ENCODE peak calls at places on chromosomes 4 and X, in seven cellular contexts. One of them, this sample, is unnamed.

GRCh38 chr4:137981277-137981676 is 260.9 kb downstream of the SLC7A11 start:
- DNase-seq in PC-3: peak; percentile 61
- DNase-seq in hepatocyte: no peak
- DNase-seq in neural progenitor cell: no peak
- DNase-seq in MM.1S: no peak
- DNase-seq in GM23338: no peak
- DNase-seq in HCT116: peak; percentile 31
- DNase-seq in this sample: peak; percentile 65

GRCh38 chr4:173513651-173514050 is 16.4 kb downstream of the HAND2 start:
- DNase-seq in PC-3: no peak
- DNase-seq in hepatocyte: peak; percentile 2
- DNase-seq in neural progenitor cell: no peak
- DNase-seq in MM.1S: no peak
- DNase-seq in GM23338: no peak
- DNase-seq in HCT116: no peak
- DNase-seq in this sample: peak; percentile 70

GRCh38 chrX:40083120-40083978 is 14.4 kb downstream of the BCOR start:
- DNase-seq in PC-3: peak; percentile 40
- DNase-seq in hepatocyte: peak; percentile 68
- DNase-seq in neural progenitor cell: peak; percentile 62
- DNase-seq in MM.1S: no peak
- DNase-seq in GM23338: peak; percentile 62
- DNase-seq in HCT116: no peak
- DNase-seq in this sample: peak; percentile 45

GRCh38 chrX:103236296-103236695 is 18.7 kb downstream of the TCEAL8 start:
- DNase-seq in PC-3: peak; percentile 40
- DNase-seq in hepatocyte: no peak
- DNase-seq in neural progenitor cell: no peak
- DNase-seq in MM.1S: no peak
- DNase-seq in GM23338: no peak
- DNase-seq in HCT116: no peak
- DNase-seq in this sample: no peak

GRCh38 chr4:125313989-125314602 is 659 bp upstream of the FAT4 start:
- DNase-seq in PC-3: no peak
- DNase-seq in hepatocyte: peak; percentile 8
- DNase-seq in neural progenitor cell: peak; percentile 78
- DNase-seq in MM.1S: no peak
- DNase-seq in GM23338: peak; percentile 19
- DNase-seq in HCT116: no peak
- DNase-seq in this sample: peak; percentile 2

GRCh38 chr4:8688041-8688907 is 95.7 kb downstream of the CPZ start:
- DNase-seq in PC-3: peak; percentile 8
- DNase-seq in hepatocyte: peak; percentile 65
- DNase-seq in neural progenitor cell: peak; percentile 88
- DNase-seq in MM.1S: peak; percentile 31
- DNase-seq in GM23338: peak; percentile 86
- DNase-seq in HCT116: peak; percentile 19
- DNase-seq in this sample: peak; percentile 70

GRCh38 chrX:67692246-67692645 is 148.4 kb downstream of the AR start:
- DNase-seq in PC-3: no peak
- DNase-seq in hepatocyte: no peak
- DNase-seq in neural progenitor cell: no peak
- DNase-seq in MM.1S: peak; percentile 81
- DNase-seq in GM23338: no peak
- DNase-seq in HCT116: no peak
- DNase-seq in this sample: peak; percentile 56

GRCh38 chr4:39626261-39626660 is 12.4 kb downstream of the SMIM14 start:
- DNase-seq in PC-3: no peak
- DNase-seq in hepatocyte: no peak
- DNase-seq in neural progenitor cell: no peak
- DNase-seq in MM.1S: no peak
- DNase-seq in GM23338: no peak
- DNase-seq in HCT116: no peak
- DNase-seq in this sample: no peak

GRCh38 chr4:23401572-23401971 is 488.3 kb downstream of the PPARGC1A start:
- DNase-seq in PC-3: peak; percentile 26
- DNase-seq in hepatocyte: no peak
- DNase-seq in neural progenitor cell: no peak
- DNase-seq in MM.1S: no peak
- DNase-seq in GM23338: no peak
- DNase-seq in HCT116: no peak
- DNase-seq in this sample: no peak

GRCh38 chrX:102339312-102340298 is 92.6 kb downstream of the NXF2 start:
- DNase-seq in PC-3: no peak
- DNase-seq in hepatocyte: no peak
- DNase-seq in neural progenitor cell: no peak
- DNase-seq in MM.1S: peak; percentile 86
- DNase-seq in GM23338: peak; percentile 49
- DNase-seq in HCT116: no peak
- DNase-seq in this sample: peak; percentile 4

GRCh38 chr4:71389149-71389840 is 50.5 kb downstream of the SLC4A4 start:
- DNase-seq in PC-3: peak; percentile 70
- DNase-seq in hepatocyte: peak; percentile 45
- DNase-seq in neural progenitor cell: no peak
- DNase-seq in MM.1S: no peak
- DNase-seq in GM23338: no peak
- DNase-seq in HCT116: no peak
- DNase-seq in this sample: peak; percentile 28

GRCh38 chr4:115234405-115235093 is 121.1 kb upstream of the NDST4 start:
- DNase-seq in PC-3: peak; percentile 42
- DNase-seq in hepatocyte: peak; percentile 24
- DNase-seq in neural progenitor cell: peak; percentile 31
- DNase-seq in MM.1S: peak; percentile 25
- DNase-seq in GM23338: peak; percentile 34
- DNase-seq in HCT116: peak; percentile 22
- DNase-seq in this sample: peak; percentile 22

GRCh38 chr4:152100378-152101201 is 339.8 kb upstream of the GATB start:
- DNase-seq in PC-3: peak; percentile 80
- DNase-seq in hepatocyte: no peak
- DNase-seq in neural progenitor cell: no peak
- DNase-seq in MM.1S: no peak
- DNase-seq in GM23338: no peak
- DNase-seq in HCT116: peak; percentile 22
- DNase-seq in this sample: no peak

GRCh38 chrX:46588263-46588662 is 14.7 kb downstream of the CHST7 start:
- DNase-seq in PC-3: peak; percentile 22
- DNase-seq in hepatocyte: no peak
- DNase-seq in neural progenitor cell: no peak
- DNase-seq in MM.1S: no peak
- DNase-seq in GM23338: peak; percentile 68
- DNase-seq in HCT116: no peak
- DNase-seq in this sample: peak; percentile 66

GRCh38 chr4:8351931-8352367 is 82.4 kb downstream of the HTRA3 start:
- DNase-seq in PC-3: no peak
- DNase-seq in hepatocyte: no peak
- DNase-seq in neural progenitor cell: no peak
- DNase-seq in MM.1S: no peak
- DNase-seq in GM23338: no peak
- DNase-seq in HCT116: no peak
- DNase-seq in this sample: peak; percentile 15

GRCh38 chrX:37846934-37847732 is at the start of gene DYNLT3:
- DNase-seq in PC-3: peak; percentile 90
- DNase-seq in hepatocyte: peak; percentile 88
- DNase-seq in neural progenitor cell: peak; percentile 88
- DNase-seq in MM.1S: peak; percentile 81
- DNase-seq in GM23338: peak; percentile 79
- DNase-seq in HCT116: peak; percentile 76
- DNase-seq in this sample: peak; percentile 86

GRCh38 chrX:46755656-46756055 is 3.3 kb downstream of the SLC9A7 start:
- DNase-seq in PC-3: no peak
- DNase-seq in hepatocyte: no peak
- DNase-seq in neural progenitor cell: no peak
- DNase-seq in MM.1S: no peak
- DNase-seq in GM23338: no peak
- DNase-seq in HCT116: no peak
- DNase-seq in this sample: no peak

GRCh38 chr4:11704136-11704535 is 275.4 kb upstream of the HS3ST1 start:
- DNase-seq in PC-3: no peak
- DNase-seq in hepatocyte: no peak
- DNase-seq in neural progenitor cell: no peak
- DNase-seq in MM.1S: no peak
- DNase-seq in GM23338: no peak
- DNase-seq in HCT116: no peak
- DNase-seq in this sample: no peak

GRCh38 chrX:57227691-57228090 is 58.8 kb upstream of the FAAH2 start:
- DNase-seq in PC-3: peak; percentile 66
- DNase-seq in hepatocyte: peak; percentile 12
- DNase-seq in neural progenitor cell: no peak
- DNase-seq in MM.1S: no peak
- DNase-seq in GM23338: peak; percentile 50
- DNase-seq in HCT116: no peak
- DNase-seq in this sample: no peak

GRCh38 chrX:46574941-46575381 is 1.4 kb downstream of the CHST7 start:
- DNase-seq in PC-3: no peak
- DNase-seq in hepatocyte: peak; percentile 34
- DNase-seq in neural progenitor cell: peak; percentile 55
- DNase-seq in MM.1S: peak; percentile 62
- DNase-seq in GM23338: peak; percentile 37
- DNase-seq in HCT116: no peak
- DNase-seq in this sample: peak; percentile 52

GRCh38 chr4:151260526-151260925 is 16.4 kb upstream of the PRSS48 start:
- DNase-seq in PC-3: peak; percentile 80
- DNase-seq in hepatocyte: no peak
- DNase-seq in neural progenitor cell: no peak
- DNase-seq in MM.1S: no peak
- DNase-seq in GM23338: no peak
- DNase-seq in HCT116: no peak
- DNase-seq in this sample: peak; percentile 54

GRCh38 chr4:138182838-138183426 is 59.2 kb downstream of the SLC7A11 start:
- DNase-seq in PC-3: peak; percentile 67
- DNase-seq in hepatocyte: peak; percentile 71
- DNase-seq in neural progenitor cell: peak; percentile 52
- DNase-seq in MM.1S: peak; percentile 63
- DNase-seq in GM23338: peak; percentile 60
- DNase-seq in HCT116: peak; percentile 45
- DNase-seq in this sample: peak; percentile 70

GRCh38 chr4:183960912-183961569 is 55.9 kb downstream of the STOX2 start:
- DNase-seq in PC-3: peak; percentile 24
- DNase-seq in hepatocyte: no peak
- DNase-seq in neural progenitor cell: no peak
- DNase-seq in MM.1S: no peak
- DNase-seq in GM23338: no peak
- DNase-seq in HCT116: no peak
- DNase-seq in this sample: no peak

DNA sequence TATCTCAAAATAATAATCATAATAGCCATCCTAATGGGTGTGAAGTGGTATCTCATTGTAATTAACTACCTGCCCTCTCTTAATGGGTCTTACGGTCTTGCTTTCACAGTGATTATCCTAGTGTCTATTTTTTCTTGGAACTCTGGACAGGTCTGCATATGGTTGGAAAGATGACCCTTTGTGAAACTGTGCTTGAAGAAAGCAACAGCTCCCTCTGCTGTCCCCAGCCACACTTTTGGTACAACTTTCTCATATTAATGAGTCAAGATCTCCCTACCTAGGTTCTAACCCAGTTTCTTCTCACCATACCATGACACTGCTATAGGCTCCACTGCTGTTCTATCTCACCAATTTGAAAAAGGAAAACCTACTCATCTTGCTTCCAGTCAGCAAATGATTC is 2.4 kb downstream of the TFDP3 start:
- DNase-seq in PC-3: peak; percentile 53
- DNase-seq in hepatocyte: peak; percentile 48
- DNase-seq in neural progenitor cell: peak; percentile 38
- DNase-seq in MM.1S: peak; percentile 53
- DNase-seq in GM23338: peak; percentile 21
- DNase-seq in HCT116: no peak
- DNase-seq in this sample: peak; percentile 31
- TF ChIP-seq EZH2phosphoT487 in PC-3: no peak
- TF ChIP-seq EZH2phosphoT487 in hepatocyte: no peak
- TF ChIP-seq EZH2phosphoT487 in neural progenitor cell: no peak
- TF ChIP-seq EZH2phosphoT487 in MM.1S: no peak
- TF ChIP-seq EZH2phosphoT487 in GM23338: no peak
- TF ChIP-seq EZH2phosphoT487 in HCT116: no peak
- TF ChIP-seq EZH2phosphoT487 in this sample: no peak

DNA sequence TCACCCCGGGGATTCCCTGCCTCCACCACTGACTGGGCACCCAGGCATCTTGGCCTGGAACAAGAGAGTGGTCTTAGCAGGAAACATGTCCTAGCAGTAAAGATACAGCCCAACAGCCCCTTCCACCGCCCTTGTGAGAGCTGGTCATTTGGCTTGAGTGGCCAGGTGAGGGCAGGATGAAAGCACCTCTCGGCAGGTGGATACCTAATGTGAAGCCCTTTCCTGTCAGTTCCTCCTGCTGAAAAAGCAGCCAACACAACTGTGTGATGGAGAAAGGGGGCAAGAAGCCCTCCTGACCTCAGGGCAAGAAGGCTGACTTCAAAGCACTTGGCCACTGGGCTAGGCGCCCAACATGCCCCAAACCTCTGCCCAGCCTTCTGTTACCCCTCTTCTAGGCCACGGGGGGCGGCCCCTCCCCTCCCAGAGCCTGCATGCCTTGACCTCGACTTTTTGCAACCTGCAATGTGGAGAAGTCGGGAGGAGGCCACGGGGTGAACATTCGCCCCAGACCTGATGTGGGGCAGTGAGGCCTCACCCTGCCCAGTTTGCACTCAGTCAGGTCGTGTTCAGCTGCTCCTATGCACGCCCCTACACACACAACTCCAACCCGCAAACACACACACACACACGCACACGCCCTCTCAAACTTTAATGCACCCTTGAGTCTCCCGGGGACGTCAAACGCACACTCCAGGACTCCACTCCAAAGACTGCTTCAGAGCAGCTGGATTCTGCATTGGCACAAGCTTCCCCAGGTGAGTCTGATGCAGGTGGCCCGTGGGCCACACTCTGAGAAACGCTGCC is 1.1 kb downstream of the LGI2 start:
- DNase-seq in PC-3: no peak
- DNase-seq in hepatocyte: no peak
- DNase-seq in neural progenitor cell: no peak
- DNase-seq in MM.1S: peak; percentile 11
- DNase-seq in GM23338: peak; percentile 28
- DNase-seq in HCT116: no peak
- DNase-seq in this sample: no peak
- TF ChIP-seq EZH2 in PC-3: no peak
- TF ChIP-seq EZH2 in hepatocyte: no peak
- TF ChIP-seq EZH2 in neural progenitor cell: no peak
- TF ChIP-seq EZH2 in MM.1S: no peak
- TF ChIP-seq EZH2 in GM23338: no peak
- TF ChIP-seq EZH2 in HCT116: no peak
- TF ChIP-seq EZH2 in this sample: no peak

DNA sequence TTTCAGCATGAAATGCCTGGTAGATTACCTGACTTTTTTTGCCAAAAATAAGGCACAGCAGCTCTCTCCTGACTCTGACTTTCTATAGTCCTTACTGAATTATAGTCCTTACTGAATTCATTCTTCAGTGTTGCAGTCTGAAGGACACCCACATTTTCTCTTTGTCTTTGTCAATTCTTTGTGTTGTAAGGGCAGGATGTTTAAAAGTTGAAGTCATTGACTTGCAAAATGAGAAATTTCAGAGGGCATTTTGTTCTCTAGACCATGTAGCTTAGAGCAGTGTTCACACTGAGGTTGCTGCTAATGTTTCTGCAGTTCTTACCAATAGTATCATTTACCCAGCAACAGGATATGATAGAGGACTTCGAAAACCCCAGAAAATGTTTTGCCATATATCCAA is 168.0 kb downstream of the SOWAHB start:
- DNase-seq in PC-3: no peak
- DNase-seq in hepatocyte: no peak
- DNase-seq in neural progenitor cell: no peak
- DNase-seq in MM.1S: no peak
- DNase-seq in GM23338: peak; percentile 61
- DNase-seq in HCT116: no peak
- DNase-seq in this sample: peak; percentile 58
- TF ChIP-seq EZH2phosphoT487 in PC-3: no peak
- TF ChIP-seq EZH2phosphoT487 in hepatocyte: no peak
- TF ChIP-seq EZH2phosphoT487 in neural progenitor cell: no peak
- TF ChIP-seq EZH2phosphoT487 in MM.1S: no peak
- TF ChIP-seq EZH2phosphoT487 in GM23338: no peak
- TF ChIP-seq EZH2phosphoT487 in HCT116: no peak
- TF ChIP-seq EZH2phosphoT487 in this sample: no peak

GRCh38 chr4:157221895-157222763 is 1.6 kb downstream of the GRIA2 start:
- DNase-seq in PC-3: no peak
- DNase-seq in hepatocyte: peak; percentile 69
- DNase-seq in neural progenitor cell: peak; percentile 86
- DNase-seq in MM.1S: no peak
- DNase-seq in GM23338: peak; percentile 88
- DNase-seq in HCT116: no peak
- DNase-seq in this sample: peak; percentile 12
- TF ChIP-seq EZH2 in PC-3: no peak
- TF ChIP-seq EZH2 in hepatocyte: peak; percentile 23
- TF ChIP-seq EZH2 in neural progenitor cell: peak; percentile 69
- TF ChIP-seq EZH2 in MM.1S: no peak
- TF ChIP-seq EZH2 in GM23338: no peak
- TF ChIP-seq EZH2 in HCT116: no peak
- TF ChIP-seq EZH2 in this sample: no peak

This sample was measured in GM23248.